ENCODE peak calls at places on chromosomes 1 and 21, in seven cellular contexts. S is fibroblast of the aortic adventitia, N is heart right ventricle, Z is AG04449, M is DND-41, E is body of pancreas, P is upper lobe of right lung. X is an unnamed sample.
A peak's percentile ranks its signal among the peaks of the same experiment; 100 is the strongest.

GRCh38 chr1:153953859-153954365 is 4.5 kb downstream of the CRTC2 start:
- DNase-seq in S (no peak), N (no peak), Z (no peak), M (no peak), E (no peak), P (no peak), X (no peak)

GRCh38 chr1:46446646-46447498 is 42.8 kb upstream of the DMBX1 start:
- DNase-seq in S (peak; percentile 68), N (peak; percentile 71), Z (no peak), M (peak; percentile 73), E (peak; percentile 90), P (peak; percentile 88), X (peak; percentile 20)

GRCh38 chr1:171743014-171743870 is 1.4 kb upstream of the VAMP4 start:
- DNase-seq in S (peak; percentile 87), N (no peak), Z (peak; percentile 55), M (no peak), E (no peak), P (no peak), X (no peak)

GRCh38 chr21:20998886-20999285 is 677 bp downstream of the NCAM2 start:
- DNase-seq in S (peak; percentile 11), N (no peak), Z (no peak), M (no peak), E (no peak), P (no peak), X (no peak)

GRCh38 chr1:37764888-37765441 is at the start of gene EPHA10:
- DNase-seq in S (no peak), N (no peak), Z (no peak), M (no peak), E (no peak), P (no peak), X (no peak)

GRCh38 chr21:43025636-43026180 is 49.9 kb downstream of the CBS start:
- DNase-seq in S (peak; percentile 74), N (no peak), Z (peak; percentile 83), M (no peak), E (no peak), P (peak; percentile 5), X (peak; percentile 98)

GRCh38 chr1:32761253-32761877 is 55.8 kb downstream of the YARS1 start:
- DNase-seq in S (peak; percentile 76), N (no peak), Z (no peak), M (no peak), E (peak; percentile 94), P (peak; percentile 80), X (peak; percentile 88)

GRCh38 chr21:15472641-15473040 is 257.1 kb upstream of the USP25 start:
- DNase-seq in S (no peak), N (no peak), Z (no peak), M (no peak), E (no peak), P (no peak), X (no peak)

GRCh38 chr1:151981178-151981525 is 12.5 kb downstream of the S100A10 start:
- DNase-seq in S (peak; percentile 57), N (no peak), Z (no peak), M (no peak), E (no peak), P (no peak), X (peak; percentile 80)

GRCh38 chr1:22952694-22953391 is 19.8 kb downstream of the LACTBL1 start:
- DNase-seq in S (no peak), N (no peak), Z (no peak), M (no peak), E (no peak), P (no peak), X (no peak)

GRCh38 chr1:36638268-36638667 is 155.6 kb upstream of the CSF3R start:
- DNase-seq in S (peak; percentile 43), N (no peak), Z (peak; percentile 5), M (no peak), E (no peak), P (no peak), X (no peak)

GRCh38 chr1:34190692-34191091 is 14.0 kb downstream of the C1orf94 start:
- DNase-seq in S (no peak), N (no peak), Z (no peak), M (no peak), E (no peak), P (no peak), X (no peak)

GRCh38 chr1:5983361-5984103 is 8.7 kb downstream of the NPHP4 start:
- DNase-seq in S (peak; percentile 65), N (no peak), Z (peak; percentile 31), M (no peak), E (no peak), P (no peak), X (no peak)

GRCh38 chr1:68149907-68150306 is 82.4 kb downstream of the WLS start:
- DNase-seq in S (no peak), N (no peak), Z (no peak), M (no peak), E (no peak), P (no peak), X (no peak)

GRCh38 chr1:244834596-244835275 is 722 bp upstream of the COX20 start:
- DNase-seq in S (peak; percentile 90), N (peak; percentile 91), Z (peak; percentile 65), M (peak; percentile 93), E (peak; percentile 80), P (peak; percentile 96), X (peak; percentile 61)

GRCh38 chr1:12776801-12777557 is 3.4 kb downstream of the PRAMEF12 start:
- DNase-seq in S (no peak), N (no peak), Z (no peak), M (no peak), E (no peak), P (no peak), X (no peak)

GRCh38 chr1:184287001-184287400 is 99.8 kb upstream of the C1orf21 start:
- DNase-seq in S (no peak), N (no peak), Z (no peak), M (no peak), E (no peak), P (no peak), X (no peak)

GRCh38 chr1:198700396-198700795 is 61.6 kb downstream of the PTPRC start:
- DNase-seq in S (no peak), N (no peak), Z (no peak), M (no peak), E (no peak), P (no peak), X (no peak)

GRCh38 chr1:44672254-44672955 is 1.9 kb downstream of the TMEM53 start:
- DNase-seq in S (peak; percentile 37), N (peak; percentile 47), Z (no peak), M (no peak), E (no peak), P (peak; percentile 66), X (no peak)

GRCh38 chr1:5920201-5920600 is 72.0 kb downstream of the NPHP4 start:
- DNase-seq in S (no peak), N (no peak), Z (no peak), M (no peak), E (no peak), P (no peak), X (no peak)

GRCh38 chr1:18149113-18149641 is 41.6 kb downstream of the IGSF21 start:
- DNase-seq in S (no peak), N (no peak), Z (no peak), M (no peak), E (peak; percentile 27), P (no peak), X (no peak)

GRCh38 chr1:42403880-42404400 is 23.3 kb downstream of the RIMKLA start:
- DNase-seq in S (no peak), N (no peak), Z (no peak), M (no peak), E (no peak), P (no peak), X (no peak)
- TF ChIP-seq CTCF in S (no peak), N (no peak), Z (no peak), M (peak; percentile 11), E (no peak), P (no peak), X (peak; percentile 13)

DNA sequence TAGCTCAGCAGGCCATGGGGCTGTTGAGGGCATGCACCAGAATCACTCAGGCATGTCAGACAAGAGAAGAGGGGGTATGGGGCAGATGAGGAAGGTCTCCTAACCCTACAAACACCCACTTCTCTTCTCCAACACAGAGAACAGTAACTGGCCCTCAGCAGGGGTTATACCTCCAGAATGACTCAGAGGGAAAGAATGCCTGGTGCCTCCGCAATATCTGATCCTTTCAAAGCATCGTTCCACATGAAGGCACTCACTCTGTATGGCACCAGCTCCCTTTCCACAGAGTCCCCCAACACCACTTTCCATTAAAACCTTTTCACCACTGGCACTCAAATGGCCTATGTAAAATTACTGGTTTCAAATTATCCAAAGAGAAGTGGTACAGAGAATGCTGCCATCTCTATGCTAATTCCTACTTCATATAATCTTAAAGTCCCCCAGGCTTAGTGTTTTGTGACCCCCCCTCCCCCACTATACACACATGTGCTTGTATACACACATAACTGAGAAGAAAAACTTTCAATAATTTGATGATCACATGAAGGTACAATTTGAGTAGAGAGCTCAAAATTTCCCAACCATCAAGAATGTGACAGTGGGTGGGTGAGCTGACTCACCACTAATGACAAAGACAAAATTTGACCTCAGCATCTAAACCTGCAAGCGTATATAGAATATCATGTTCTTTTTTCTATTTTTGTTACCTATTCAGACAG is 91.5 kb downstream of the SIPA1L2 start:
- DNase-seq in S (no peak), N (no peak), Z (no peak), M (no peak), E (no peak), P (no peak), X (no peak)
- H3K4me3 ChIP-seq in S (no peak overlapping the region), N (no peak overlapping the region), Z (no peak overlapping the region), M (no peak overlapping the region), E (no peak overlapping the region), P (no peak overlapping the region), X (no peak overlapping the region)

GRCh38 chr1:247121382-247121781 is 17.2 kb upstream of the ZNF669 start:
- DNase-seq in S (no peak), N (no peak), Z (no peak), M (no peak), E (no peak), P (no peak), X (no peak)

GRCh38 chr1:247115141-247115510 is 11.0 kb upstream of the ZNF669 start:
- DNase-seq in S (no peak), N (no peak), Z (no peak), M (no peak), E (no peak), P (no peak), X (no peak)

GRCh38 chr1:247119600-247120407 is 15.6 kb upstream of the ZNF669 start:
- DNase-seq in S (no peak), N (no peak), Z (no peak), M (no peak), E (no peak), P (no peak), X (no peak)

GRCh38 chr1:247115545-247115944 is 11.4 kb upstream of the ZNF669 start:
- DNase-seq in S (no peak), N (no peak), Z (no peak), M (no peak), E (no peak), P (no peak), X (no peak)

DNA sequence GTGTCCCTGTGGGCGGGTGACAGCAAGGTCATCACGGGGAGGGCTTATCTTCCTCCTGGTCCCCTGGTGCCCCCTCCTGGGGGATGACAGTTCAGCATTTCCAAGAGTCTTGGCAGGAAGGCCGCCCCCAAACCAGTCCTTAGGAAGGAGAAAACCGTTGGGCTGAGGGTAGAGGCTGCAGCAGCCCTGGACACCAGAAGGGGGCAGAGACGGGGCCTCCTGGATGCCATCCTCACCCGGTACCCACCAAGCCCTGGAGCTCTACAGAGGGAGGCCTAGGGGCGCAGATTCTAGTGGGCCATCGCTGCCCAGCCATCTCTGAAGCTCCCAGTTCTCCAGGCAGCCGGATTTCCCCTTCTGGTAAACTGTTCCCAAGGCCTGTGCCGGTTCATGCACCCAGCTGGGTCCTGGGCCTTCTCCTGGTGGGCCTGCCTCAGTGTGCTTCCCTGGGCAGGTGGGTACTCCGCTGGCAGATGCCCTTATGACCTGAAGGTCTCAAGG is 14.8 kb upstream of the ZNF669 start:
- DNase-seq in S (peak; percentile 18), N (no peak), Z (no peak), M (peak; percentile 64), E (no peak), P (no peak), X (no peak)
- TF ChIP-seq CTCF in S (no peak), N (no peak), Z (no peak), M (peak; percentile 62), E (no peak), P (no peak), X (peak; percentile 15)

GRCh38 chr1:170145691-170146676 is at the start of gene NTMT2:
- DNase-seq in S (peak; percentile 63), N (peak; percentile 63), Z (no peak), M (peak; percentile 51), E (peak; percentile 5), P (no peak), X (no peak)
- H3K4me3 ChIP-seq in S (no peak within 1 kb of the TSS), N (peak within 1 kb of the TSS; percentile 36), Z (no peak within 1 kb of the TSS), M (no peak within 1 kb of the TSS), E (no peak within 1 kb of the TSS), P (no peak within 1 kb of the TSS), X (no peak within 1 kb of the TSS)

X was measured in retinal pigment epithelial cell.